ENCODE peak calls at places on chromosome 16, in four cellular contexts. V is progenitor cell of endocrine pancreas, K is MCF 10A, M is breast epithelium. Q is an unnamed sample.

GRCh38 chr16:19555938-19556778 is 655 bp downstream of the VPS35L start:
- DNase-seq in V (peak; percentile 11), K (peak; percentile 46), M (no peak), Q (no peak)

GRCh38 chr16:66236301-66236700 is 130.2 kb upstream of the CDH5 start:
- DNase-seq in V (no peak), K (no peak), M (no peak), Q (no peak)

GRCh38 chr16:71311553-71312158 is 22.5 kb upstream of the CMTR2 start:
- DNase-seq in V (peak; percentile 30), K (peak; percentile 49), M (no peak), Q (no peak)

GRCh38 chr16:3401719-3402397 is 843 bp downstream of the ZNF174 start:
- DNase-seq in V (no peak), K (no peak), M (no peak), Q (no peak)

GRCh38 chr16:87855852-87856715 is 13.2 kb downstream of the SLC7A5 start:
- DNase-seq in V (no peak), K (no peak), M (no peak), Q (peak; percentile 61)

GRCh38 chr16:86611517-86611840 is 33.1 kb downstream of the FOXL1 start:
- DNase-seq in V (no peak), K (no peak), M (no peak), Q (no peak)

GRCh38 chr16:89343501-89344291 is 126.2 kb downstream of the ZNF778 start:
- DNase-seq in V (no peak), K (no peak), M (no peak), Q (peak; percentile 0)

GRCh38 chr16:83206426-83206825 is 579.7 kb downstream of the CDH13 start:
- DNase-seq in V (no peak), K (peak; percentile 59), M (no peak), Q (no peak)

GRCh38 chr16:410516-411178 is 9.0 kb downstream of the DECR2 start:
- DNase-seq in V (no peak), K (no peak), M (no peak), Q (no peak)

GRCh38 chr16:75288596-75289120 is 37.2 kb upstream of the BCAR1 start:
- DNase-seq in V (no peak), K (no peak), M (no peak), Q (no peak)

GRCh38 chr16:57017251-57017650 is 27.9 kb downstream of the NLRC5 start:
- DNase-seq in V (no peak), K (no peak), M (no peak), Q (no peak)

GRCh38 chr16:86222541-86222940 is 287.8 kb upstream of the FOXF1 start:
- DNase-seq in V (no peak), K (no peak), M (peak; percentile 31), Q (no peak)

GRCh38 chr16:79770244-79771064 is 169.9 kb upstream of the MAF start:
- DNase-seq in V (peak; percentile 73), K (peak; percentile 92), M (peak; percentile 88), Q (peak; percentile 37)

GRCh38 chr16:72094266-72094610 is 591 bp downstream of the DHX38 start:
- DNase-seq in V (no peak), K (peak; percentile 14), M (no peak), Q (no peak)

GRCh38 chr16:72530434-72530833 is 358.5 kb upstream of the PMFBP1 start:
- DNase-seq in V (no peak), K (peak; percentile 85), M (no peak), Q (no peak)

GRCh38 chr16:525520-526180 is 1.9 kb upstream of the CAPN15 start:
- DNase-seq in V (no peak), K (peak; percentile 92), M (no peak), Q (no peak)

GRCh38 chr16:88284101-88284500 is 98.7 kb upstream of the ZNF469 start:
- DNase-seq in V (no peak), K (no peak), M (no peak), Q (no peak)

GRCh38 chr16:526181-527014 is 1.1 kb upstream of the CAPN15 start:
- DNase-seq in V (peak; percentile 35), K (peak; percentile 36), M (no peak), Q (no peak)

GRCh38 chr16:14071576-14072271 is 605 bp downstream of the MRTFB start:
- DNase-seq in V (no peak), K (peak; percentile 13), M (no peak), Q (no peak)

Q was measured in NCI-H526 treated with DMSO at 0.1 percent for 48 hours.